ENCODE peak calls at places on chromosome 14, in six cellular contexts. One of them, this sample, is unnamed.

GRCh38 chr14:74015965-74016364 is 3.1 kb downstream of the ENTPD5 start:
- DNase-seq in AG04450: no peak
- DNase-seq in stimulated activated CD8-positive, alpha-beta memory T cell treated with anti-CD3 and anti-CD28 coated beads, Interleukin-7, amount 100 ng/mL, for 24 hours: no peak
- DNase-seq in activated T-helper 1 cell treated with anti-CD3 and anti-CD28 coated beads, Interleukin-2, amount 50 U/mL, for 16 hours: no peak
- DNase-seq in activated naive CD4-positive, alpha-beta T cell treated with Interleukin-2 at 50 U/mL for 16 hours: no peak
- DNase-seq in iPS-NIHi11: no peak
- DNase-seq in this sample: no peak

GRCh38 chr14:50874842-50875241 is 3.0 kb downstream of the ABHD12B start:
- DNase-seq in AG04450: no peak
- DNase-seq in stimulated activated CD8-positive, alpha-beta memory T cell treated with anti-CD3 and anti-CD28 coated beads, Interleukin-7, amount 100 ng/mL, for 24 hours: no peak
- DNase-seq in activated T-helper 1 cell treated with anti-CD3 and anti-CD28 coated beads, Interleukin-2, amount 50 U/mL, for 16 hours: no peak
- DNase-seq in activated naive CD4-positive, alpha-beta T cell treated with Interleukin-2 at 50 U/mL for 16 hours: no peak
- DNase-seq in iPS-NIHi11: no peak
- DNase-seq in this sample: no peak

GRCh38 chr14:103118663-103119404 is 4.4 kb upstream of the TNFAIP2 start:
- DNase-seq in AG04450: no peak
- DNase-seq in stimulated activated CD8-positive, alpha-beta memory T cell treated with anti-CD3 and anti-CD28 coated beads, Interleukin-7, amount 100 ng/mL, for 24 hours: no peak
- DNase-seq in activated T-helper 1 cell treated with anti-CD3 and anti-CD28 coated beads, Interleukin-2, amount 50 U/mL, for 16 hours: no peak
- DNase-seq in activated naive CD4-positive, alpha-beta T cell treated with Interleukin-2 at 50 U/mL for 16 hours: no peak
- DNase-seq in iPS-NIHi11: no peak
- DNase-seq in this sample: no peak

GRCh38 chr14:98368214-98368613 is 903.8 kb downstream of the BCL11B start:
- DNase-seq in AG04450: no peak
- DNase-seq in stimulated activated CD8-positive, alpha-beta memory T cell treated with anti-CD3 and anti-CD28 coated beads, Interleukin-7, amount 100 ng/mL, for 24 hours: no peak
- DNase-seq in activated T-helper 1 cell treated with anti-CD3 and anti-CD28 coated beads, Interleukin-2, amount 50 U/mL, for 16 hours: no peak
- DNase-seq in activated naive CD4-positive, alpha-beta T cell treated with Interleukin-2 at 50 U/mL for 16 hours: no peak
- DNase-seq in iPS-NIHi11: no peak
- DNase-seq in this sample: no peak

GRCh38 chr14:68762944-68763831 is 29.7 kb downstream of the ZFP36L1 start:
- DNase-seq in AG04450: no peak
- DNase-seq in stimulated activated CD8-positive, alpha-beta memory T cell treated with anti-CD3 and anti-CD28 coated beads, Interleukin-7, amount 100 ng/mL, for 24 hours: no peak
- DNase-seq in activated T-helper 1 cell treated with anti-CD3 and anti-CD28 coated beads, Interleukin-2, amount 50 U/mL, for 16 hours: no peak
- DNase-seq in activated naive CD4-positive, alpha-beta T cell treated with Interleukin-2 at 50 U/mL for 16 hours: no peak
- DNase-seq in iPS-NIHi11: peak
- DNase-seq in this sample: peak

GRCh38 chr14:72902802-72903530 is 9.1 kb upstream of the DPF3 start:
- DNase-seq in AG04450: no peak
- DNase-seq in stimulated activated CD8-positive, alpha-beta memory T cell treated with anti-CD3 and anti-CD28 coated beads, Interleukin-7, amount 100 ng/mL, for 24 hours: no peak
- DNase-seq in activated T-helper 1 cell treated with anti-CD3 and anti-CD28 coated beads, Interleukin-2, amount 50 U/mL, for 16 hours: no peak
- DNase-seq in activated naive CD4-positive, alpha-beta T cell treated with Interleukin-2 at 50 U/mL for 16 hours: no peak
- DNase-seq in iPS-NIHi11: no peak
- DNase-seq in this sample: no peak

GRCh38 chr14:20469890-20470858 is 968 bp downstream of the PNP start:
- DNase-seq in AG04450: no peak
- DNase-seq in stimulated activated CD8-positive, alpha-beta memory T cell treated with anti-CD3 and anti-CD28 coated beads, Interleukin-7, amount 100 ng/mL, for 24 hours: peak
- DNase-seq in activated T-helper 1 cell treated with anti-CD3 and anti-CD28 coated beads, Interleukin-2, amount 50 U/mL, for 16 hours: no peak
- DNase-seq in activated naive CD4-positive, alpha-beta T cell treated with Interleukin-2 at 50 U/mL for 16 hours: peak
- DNase-seq in iPS-NIHi11: peak
- DNase-seq in this sample: no peak

GRCh38 chr14:72518809-72519377 is 375.0 kb downstream of the DPF3 start:
- DNase-seq in AG04450: no peak
- DNase-seq in stimulated activated CD8-positive, alpha-beta memory T cell treated with anti-CD3 and anti-CD28 coated beads, Interleukin-7, amount 100 ng/mL, for 24 hours: no peak
- DNase-seq in activated T-helper 1 cell treated with anti-CD3 and anti-CD28 coated beads, Interleukin-2, amount 50 U/mL, for 16 hours: no peak
- DNase-seq in activated naive CD4-positive, alpha-beta T cell treated with Interleukin-2 at 50 U/mL for 16 hours: peak
- DNase-seq in iPS-NIHi11: no peak
- DNase-seq in this sample: no peak

GRCh38 chr14:105855893-105856675 is 329.7 kb downstream of the TMEM121 start:
- DNase-seq in AG04450: no peak
- DNase-seq in stimulated activated CD8-positive, alpha-beta memory T cell treated with anti-CD3 and anti-CD28 coated beads, Interleukin-7, amount 100 ng/mL, for 24 hours: no peak
- DNase-seq in activated T-helper 1 cell treated with anti-CD3 and anti-CD28 coated beads, Interleukin-2, amount 50 U/mL, for 16 hours: no peak
- DNase-seq in activated naive CD4-positive, alpha-beta T cell treated with Interleukin-2 at 50 U/mL for 16 hours: no peak
- DNase-seq in iPS-NIHi11: peak
- DNase-seq in this sample: no peak

GRCh38 chr14:44417809-44418208 is 89.3 kb downstream of the FSCB start:
- DNase-seq in AG04450: no peak
- DNase-seq in stimulated activated CD8-positive, alpha-beta memory T cell treated with anti-CD3 and anti-CD28 coated beads, Interleukin-7, amount 100 ng/mL, for 24 hours: no peak
- DNase-seq in activated T-helper 1 cell treated with anti-CD3 and anti-CD28 coated beads, Interleukin-2, amount 50 U/mL, for 16 hours: no peak
- DNase-seq in activated naive CD4-positive, alpha-beta T cell treated with Interleukin-2 at 50 U/mL for 16 hours: no peak
- DNase-seq in iPS-NIHi11: no peak
- DNase-seq in this sample: no peak

GRCh38 chr14:36659822-36660735 is 1.6 kb upstream of the PAX9 start:
- DNase-seq in AG04450: no peak
- DNase-seq in stimulated activated CD8-positive, alpha-beta memory T cell treated with anti-CD3 and anti-CD28 coated beads, Interleukin-7, amount 100 ng/mL, for 24 hours: no peak
- DNase-seq in activated T-helper 1 cell treated with anti-CD3 and anti-CD28 coated beads, Interleukin-2, amount 50 U/mL, for 16 hours: no peak
- DNase-seq in activated naive CD4-positive, alpha-beta T cell treated with Interleukin-2 at 50 U/mL for 16 hours: no peak
- DNase-seq in iPS-NIHi11: no peak
- DNase-seq in this sample: no peak

GRCh38 chr14:22410497-22410896 is 178.5 kb downstream of the DAD1 start:
- DNase-seq in AG04450: no peak
- DNase-seq in stimulated activated CD8-positive, alpha-beta memory T cell treated with anti-CD3 and anti-CD28 coated beads, Interleukin-7, amount 100 ng/mL, for 24 hours: no peak
- DNase-seq in activated T-helper 1 cell treated with anti-CD3 and anti-CD28 coated beads, Interleukin-2, amount 50 U/mL, for 16 hours: no peak
- DNase-seq in activated naive CD4-positive, alpha-beta T cell treated with Interleukin-2 at 50 U/mL for 16 hours: no peak
- DNase-seq in iPS-NIHi11: no peak
- DNase-seq in this sample: no peak

GRCh38 chr14:65502676-65503124 is 90.2 kb downstream of the FUT8 start:
- DNase-seq in AG04450: peak
- DNase-seq in stimulated activated CD8-positive, alpha-beta memory T cell treated with anti-CD3 and anti-CD28 coated beads, Interleukin-7, amount 100 ng/mL, for 24 hours: no peak
- DNase-seq in activated T-helper 1 cell treated with anti-CD3 and anti-CD28 coated beads, Interleukin-2, amount 50 U/mL, for 16 hours: no peak
- DNase-seq in activated naive CD4-positive, alpha-beta T cell treated with Interleukin-2 at 50 U/mL for 16 hours: no peak
- DNase-seq in iPS-NIHi11: peak
- DNase-seq in this sample: peak

GRCh38 chr14:53531151-53531550 is 378.0 kb upstream of the DDHD1 start:
- DNase-seq in AG04450: no peak
- DNase-seq in stimulated activated CD8-positive, alpha-beta memory T cell treated with anti-CD3 and anti-CD28 coated beads, Interleukin-7, amount 100 ng/mL, for 24 hours: no peak
- DNase-seq in activated T-helper 1 cell treated with anti-CD3 and anti-CD28 coated beads, Interleukin-2, amount 50 U/mL, for 16 hours: no peak
- DNase-seq in activated naive CD4-positive, alpha-beta T cell treated with Interleukin-2 at 50 U/mL for 16 hours: no peak
- DNase-seq in iPS-NIHi11: no peak
- DNase-seq in this sample: no peak

GRCh38 chr14:45253754-45254300 is 825 bp upstream of the MIS18BP1 start:
- DNase-seq in AG04450: no peak
- DNase-seq in stimulated activated CD8-positive, alpha-beta memory T cell treated with anti-CD3 and anti-CD28 coated beads, Interleukin-7, amount 100 ng/mL, for 24 hours: no peak
- DNase-seq in activated T-helper 1 cell treated with anti-CD3 and anti-CD28 coated beads, Interleukin-2, amount 50 U/mL, for 16 hours: no peak
- DNase-seq in activated naive CD4-positive, alpha-beta T cell treated with Interleukin-2 at 50 U/mL for 16 hours: no peak
- DNase-seq in iPS-NIHi11: no peak
- DNase-seq in this sample: no peak

GRCh38 chr14:99213603-99214002 is 58.4 kb downstream of the BCL11B start:
- DNase-seq in AG04450: no peak
- DNase-seq in stimulated activated CD8-positive, alpha-beta memory T cell treated with anti-CD3 and anti-CD28 coated beads, Interleukin-7, amount 100 ng/mL, for 24 hours: no peak
- DNase-seq in activated T-helper 1 cell treated with anti-CD3 and anti-CD28 coated beads, Interleukin-2, amount 50 U/mL, for 16 hours: no peak
- DNase-seq in activated naive CD4-positive, alpha-beta T cell treated with Interleukin-2 at 50 U/mL for 16 hours: peak
- DNase-seq in iPS-NIHi11: no peak
- DNase-seq in this sample: no peak

GRCh38 chr14:88621090-88621489 is 58.3 kb downstream of the ZC3H14 start:
- DNase-seq in AG04450: no peak
- DNase-seq in stimulated activated CD8-positive, alpha-beta memory T cell treated with anti-CD3 and anti-CD28 coated beads, Interleukin-7, amount 100 ng/mL, for 24 hours: no peak
- DNase-seq in activated T-helper 1 cell treated with anti-CD3 and anti-CD28 coated beads, Interleukin-2, amount 50 U/mL, for 16 hours: no peak
- DNase-seq in activated naive CD4-positive, alpha-beta T cell treated with Interleukin-2 at 50 U/mL for 16 hours: no peak
- DNase-seq in iPS-NIHi11: no peak
- DNase-seq in this sample: no peak

GRCh38 chr14:100874411-100875091 is 29.0 kb downstream of the RTL1 start:
- DNase-seq in AG04450: no peak
- DNase-seq in stimulated activated CD8-positive, alpha-beta memory T cell treated with anti-CD3 and anti-CD28 coated beads, Interleukin-7, amount 100 ng/mL, for 24 hours: no peak
- DNase-seq in activated T-helper 1 cell treated with anti-CD3 and anti-CD28 coated beads, Interleukin-2, amount 50 U/mL, for 16 hours: no peak
- DNase-seq in activated naive CD4-positive, alpha-beta T cell treated with Interleukin-2 at 50 U/mL for 16 hours: no peak
- DNase-seq in iPS-NIHi11: no peak
- DNase-seq in this sample: no peak

GRCh38 chr14:52937869-52938268 is 13.0 kb downstream of the FERMT2 start:
- DNase-seq in AG04450: no peak
- DNase-seq in stimulated activated CD8-positive, alpha-beta memory T cell treated with anti-CD3 and anti-CD28 coated beads, Interleukin-7, amount 100 ng/mL, for 24 hours: no peak
- DNase-seq in activated T-helper 1 cell treated with anti-CD3 and anti-CD28 coated beads, Interleukin-2, amount 50 U/mL, for 16 hours: no peak
- DNase-seq in activated naive CD4-positive, alpha-beta T cell treated with Interleukin-2 at 50 U/mL for 16 hours: no peak
- DNase-seq in iPS-NIHi11: no peak
- DNase-seq in this sample: no peak

GRCh38 chr14:90445011-90445410 is 48.2 kb downstream of the CALM1 start:
- DNase-seq in AG04450: no peak
- DNase-seq in stimulated activated CD8-positive, alpha-beta memory T cell treated with anti-CD3 and anti-CD28 coated beads, Interleukin-7, amount 100 ng/mL, for 24 hours: no peak
- DNase-seq in activated T-helper 1 cell treated with anti-CD3 and anti-CD28 coated beads, Interleukin-2, amount 50 U/mL, for 16 hours: no peak
- DNase-seq in activated naive CD4-positive, alpha-beta T cell treated with Interleukin-2 at 50 U/mL for 16 hours: no peak
- DNase-seq in iPS-NIHi11: peak
- DNase-seq in this sample: no peak

GRCh38 chr14:67963960-67964359 is 144.4 kb downstream of the RAD51B start:
- DNase-seq in AG04450: no peak
- DNase-seq in stimulated activated CD8-positive, alpha-beta memory T cell treated with anti-CD3 and anti-CD28 coated beads, Interleukin-7, amount 100 ng/mL, for 24 hours: no peak
- DNase-seq in activated T-helper 1 cell treated with anti-CD3 and anti-CD28 coated beads, Interleukin-2, amount 50 U/mL, for 16 hours: no peak
- DNase-seq in activated naive CD4-positive, alpha-beta T cell treated with Interleukin-2 at 50 U/mL for 16 hours: no peak
- DNase-seq in iPS-NIHi11: no peak
- DNase-seq in this sample: no peak

GRCh38 chr14:36901846-36902245 is 240.2 kb downstream of the PAX9 start:
- DNase-seq in AG04450: no peak
- DNase-seq in stimulated activated CD8-positive, alpha-beta memory T cell treated with anti-CD3 and anti-CD28 coated beads, Interleukin-7, amount 100 ng/mL, for 24 hours: no peak
- DNase-seq in activated T-helper 1 cell treated with anti-CD3 and anti-CD28 coated beads, Interleukin-2, amount 50 U/mL, for 16 hours: no peak
- DNase-seq in activated naive CD4-positive, alpha-beta T cell treated with Interleukin-2 at 50 U/mL for 16 hours: no peak
- DNase-seq in iPS-NIHi11: no peak
- DNase-seq in this sample: no peak

GRCh38 chr14:30624132-30624423 is 2.0 kb downstream of the SCFD1 start:
- DNase-seq in AG04450: no peak
- DNase-seq in stimulated activated CD8-positive, alpha-beta memory T cell treated with anti-CD3 and anti-CD28 coated beads, Interleukin-7, amount 100 ng/mL, for 24 hours: no peak
- DNase-seq in activated T-helper 1 cell treated with anti-CD3 and anti-CD28 coated beads, Interleukin-2, amount 50 U/mL, for 16 hours: no peak
- DNase-seq in activated naive CD4-positive, alpha-beta T cell treated with Interleukin-2 at 50 U/mL for 16 hours: no peak
- DNase-seq in iPS-NIHi11: no peak
- DNase-seq in this sample: no peak

GRCh38 chr14:68609012-68609411 is 183.9 kb downstream of the ZFP36L1 start:
- DNase-seq in AG04450: no peak
- DNase-seq in stimulated activated CD8-positive, alpha-beta memory T cell treated with anti-CD3 and anti-CD28 coated beads, Interleukin-7, amount 100 ng/mL, for 24 hours: no peak
- DNase-seq in activated T-helper 1 cell treated with anti-CD3 and anti-CD28 coated beads, Interleukin-2, amount 50 U/mL, for 16 hours: no peak
- DNase-seq in activated naive CD4-positive, alpha-beta T cell treated with Interleukin-2 at 50 U/mL for 16 hours: no peak
- DNase-seq in iPS-NIHi11: no peak
- DNase-seq in this sample: no peak

GRCh38 chr14:43528321-43528720 is 978.8 kb downstream of the FSCB start:
- DNase-seq in AG04450: no peak
- DNase-seq in stimulated activated CD8-positive, alpha-beta memory T cell treated with anti-CD3 and anti-CD28 coated beads, Interleukin-7, amount 100 ng/mL, for 24 hours: no peak
- DNase-seq in activated T-helper 1 cell treated with anti-CD3 and anti-CD28 coated beads, Interleukin-2, amount 50 U/mL, for 16 hours: no peak
- DNase-seq in activated naive CD4-positive, alpha-beta T cell treated with Interleukin-2 at 50 U/mL for 16 hours: no peak
- DNase-seq in iPS-NIHi11: no peak
- DNase-seq in this sample: no peak

GRCh38 chr14:90641111-90642010 is 174.9 kb downstream of the TTC7B start:
- DNase-seq in AG04450: no peak
- DNase-seq in stimulated activated CD8-positive, alpha-beta memory T cell treated with anti-CD3 and anti-CD28 coated beads, Interleukin-7, amount 100 ng/mL, for 24 hours: no peak
- DNase-seq in activated T-helper 1 cell treated with anti-CD3 and anti-CD28 coated beads, Interleukin-2, amount 50 U/mL, for 16 hours: no peak
- DNase-seq in activated naive CD4-positive, alpha-beta T cell treated with Interleukin-2 at 50 U/mL for 16 hours: no peak
- DNase-seq in iPS-NIHi11: no peak
- DNase-seq in this sample: no peak

GRCh38 chr14:35046751-35047536 is 872 bp downstream of the FAM177A1 start:
- DNase-seq in AG04450: no peak
- DNase-seq in stimulated activated CD8-positive, alpha-beta memory T cell treated with anti-CD3 and anti-CD28 coated beads, Interleukin-7, amount 100 ng/mL, for 24 hours: peak
- DNase-seq in activated T-helper 1 cell treated with anti-CD3 and anti-CD28 coated beads, Interleukin-2, amount 50 U/mL, for 16 hours: no peak
- DNase-seq in activated naive CD4-positive, alpha-beta T cell treated with Interleukin-2 at 50 U/mL for 16 hours: no peak
- DNase-seq in iPS-NIHi11: no peak
- DNase-seq in this sample: no peak

GRCh38 chr14:94117856-94118255 is 7.3 kb downstream of the IFI27 start:
- DNase-seq in AG04450: no peak
- DNase-seq in stimulated activated CD8-positive, alpha-beta memory T cell treated with anti-CD3 and anti-CD28 coated beads, Interleukin-7, amount 100 ng/mL, for 24 hours: no peak
- DNase-seq in activated T-helper 1 cell treated with anti-CD3 and anti-CD28 coated beads, Interleukin-2, amount 50 U/mL, for 16 hours: no peak
- DNase-seq in activated naive CD4-positive, alpha-beta T cell treated with Interleukin-2 at 50 U/mL for 16 hours: no peak
- DNase-seq in iPS-NIHi11: no peak
- DNase-seq in this sample: no peak

GRCh38 chr14:96400495-96400894 is 8.6 kb downstream of the AK7 start:
- DNase-seq in AG04450: no peak
- DNase-seq in stimulated activated CD8-positive, alpha-beta memory T cell treated with anti-CD3 and anti-CD28 coated beads, Interleukin-7, amount 100 ng/mL, for 24 hours: no peak
- DNase-seq in activated T-helper 1 cell treated with anti-CD3 and anti-CD28 coated beads, Interleukin-2, amount 50 U/mL, for 16 hours: no peak
- DNase-seq in activated naive CD4-positive, alpha-beta T cell treated with Interleukin-2 at 50 U/mL for 16 hours: no peak
- DNase-seq in iPS-NIHi11: no peak
- DNase-seq in this sample: no peak

GRCh38 chr14:61132336-61132735 is 148.8 kb downstream of the TMEM30B start:
- DNase-seq in AG04450: no peak
- DNase-seq in stimulated activated CD8-positive, alpha-beta memory T cell treated with anti-CD3 and anti-CD28 coated beads, Interleukin-7, amount 100 ng/mL, for 24 hours: no peak
- DNase-seq in activated T-helper 1 cell treated with anti-CD3 and anti-CD28 coated beads, Interleukin-2, amount 50 U/mL, for 16 hours: no peak
- DNase-seq in activated naive CD4-positive, alpha-beta T cell treated with Interleukin-2 at 50 U/mL for 16 hours: no peak
- DNase-seq in iPS-NIHi11: no peak
- DNase-seq in this sample: no peak

GRCh38 chr14:24944800-24945199 is 105.1 kb downstream of the STXBP6 start:
- DNase-seq in AG04450: no peak
- DNase-seq in stimulated activated CD8-positive, alpha-beta memory T cell treated with anti-CD3 and anti-CD28 coated beads, Interleukin-7, amount 100 ng/mL, for 24 hours: no peak
- DNase-seq in activated T-helper 1 cell treated with anti-CD3 and anti-CD28 coated beads, Interleukin-2, amount 50 U/mL, for 16 hours: no peak
- DNase-seq in activated naive CD4-positive, alpha-beta T cell treated with Interleukin-2 at 50 U/mL for 16 hours: no peak
- DNase-seq in iPS-NIHi11: no peak
- DNase-seq in this sample: no peak